ENCODE peak calls at places on chromosomes 16 and 17, in eight cellular contexts. S, A, O, G, E, H, D and V are unnamed samples.

GRCh38 chr16:29734826-29735225 is 11.0 kb downstream of the C16orf54 start:
- DNase-seq in S (no peak), A (no peak), O (no peak), G (peak; percentile 19), E (no peak), H (no peak), D (no peak), V (no peak)

GRCh38 chr17:48102700-48103378 is 1.6 kb upstream of the CBX1 start:
- DNase-seq in S (no peak), A (no peak), O (peak; percentile 27), G (no peak), E (no peak), H (no peak), D (peak; percentile 42), V (no peak)

GRCh38 chr16:82936941-82937551 is 310.3 kb downstream of the CDH13 start:
- DNase-seq in S (no peak), A (peak; percentile 46), O (no peak), G (peak; percentile 14), E (peak; percentile 81), H (no peak), D (no peak), V (no peak)

GRCh38 chr17:6749519-6749918 is 6.3 kb upstream of the XAF1 start:
- DNase-seq in S (no peak), A (no peak), O (no peak), G (peak; percentile 51), E (peak; percentile 53), H (no peak), D (no peak), V (no peak)

GRCh38 chr17:74491645-74492044 is 25.2 kb downstream of the CD300A start:
- DNase-seq in S (no peak), A (no peak), O (no peak), G (no peak), E (no peak), H (peak; percentile 5), D (peak; percentile 32), V (peak; percentile 5)

GRCh38 chr16:31869511-31870201 is 4.0 kb upstream of the ZNF267 start:
- DNase-seq in S (peak; percentile 78), A (peak; percentile 42), O (peak; percentile 86), G (peak; percentile 92), E (peak; percentile 89), H (peak; percentile 37), D (peak; percentile 85), V (no peak)

GRCh38 chr17:688100-688989 is 26.3 kb downstream of the VPS53 start:
- DNase-seq in S (no peak), A (no peak), O (no peak), G (peak; percentile 31), E (peak; percentile 58), H (no peak), D (no peak), V (no peak)

GRCh38 chr16:57976331-57976796 is 5.4 kb upstream of the CNGB1 start:
- DNase-seq in S (no peak), A (no peak), O (no peak), G (no peak), E (peak; percentile 44), H (no peak), D (no peak), V (no peak)

GRCh38 chr16:5025171-5025632 is 8.5 kb downstream of the NAGPA start:
- DNase-seq in S (no peak), A (no peak), O (no peak), G (peak; percentile 44), E (peak; percentile 23), H (peak; percentile 46), D (no peak), V (no peak)

GRCh38 chr17:57755479-57756070 is 10.5 kb upstream of the CCDC182 start:
- DNase-seq in S (no peak), A (no peak), O (no peak), G (no peak), E (no peak), H (no peak), D (no peak), V (no peak)